ENCODE peak calls at places on chromosomes 13 and 19, in eight cellular contexts. One of them, this sample, is unnamed.

GRCh38 chr19:33806434-33806881 is 9.8 kb downstream of the KCTD15 start:
- DNase-seq in cerebellar nuclear complex: no peak
- DNase-seq in A549: no peak
- DNase-seq in mammary epithelial cell: no peak
- DNase-seq in Peyer's patch: peak
- DNase-seq in HS-27A: no peak
- DNase-seq in CD8-positive, alpha-beta memory T cell: no peak
- DNase-seq in SHP77: no peak
- DNase-seq in this sample: no peak

GRCh38 chr19:15213715-15214381 is 13.1 kb upstream of the NOTCH3 start:
- DNase-seq in CD8-positive, alpha-beta memory T cell: no peak
- DNase-seq in mammary epithelial cell: no peak
- DNase-seq in A549: no peak
- DNase-seq in HS-27A: no peak
- DNase-seq in Peyer's patch: no peak
- DNase-seq in SHP77: no peak
- DNase-seq in cerebellar nuclear complex: no peak
- DNase-seq in this sample: peak

GRCh38 chr13:92414851-92415250 is 811.8 kb upstream of the GPC6 start:
- DNase-seq in HS-27A: no peak
- DNase-seq in CD8-positive, alpha-beta memory T cell: no peak
- DNase-seq in cerebellar nuclear complex: no peak
- DNase-seq in SHP77: no peak
- DNase-seq in A549: no peak
- DNase-seq in mammary epithelial cell: no peak
- DNase-seq in Peyer's patch: no peak
- DNase-seq in this sample: no peak

GRCh38 chr13:102680842-102681725 is 13.8 kb downstream of the METTL21C start:
- DNase-seq in mammary epithelial cell: no peak
- DNase-seq in cerebellar nuclear complex: no peak
- DNase-seq in SHP77: no peak
- DNase-seq in CD8-positive, alpha-beta memory T cell: peak
- DNase-seq in A549: no peak
- DNase-seq in HS-27A: no peak
- DNase-seq in Peyer's patch: no peak
- DNase-seq in this sample: no peak

GRCh38 chr13:76696370-76696769 is 189.8 kb downstream of the KCTD12 start:
- DNase-seq in CD8-positive, alpha-beta memory T cell: no peak
- DNase-seq in A549: peak
- DNase-seq in HS-27A: no peak
- DNase-seq in mammary epithelial cell: no peak
- DNase-seq in Peyer's patch: no peak
- DNase-seq in cerebellar nuclear complex: no peak
- DNase-seq in SHP77: no peak
- DNase-seq in this sample: no peak

GRCh38 chr19:1811942-1812425 is at the start of gene ATP8B3:
- DNase-seq in CD8-positive, alpha-beta memory T cell: no peak
- DNase-seq in cerebellar nuclear complex: no peak
- DNase-seq in mammary epithelial cell: no peak
- DNase-seq in SHP77: no peak
- DNase-seq in A549: no peak
- DNase-seq in Peyer's patch: peak
- DNase-seq in HS-27A: no peak
- DNase-seq in this sample: peak

GRCh38 chr13:25171517-25172302 is at the start of gene AMER2:
- DNase-seq in HS-27A: no peak
- DNase-seq in Peyer's patch: no peak
- DNase-seq in A549: no peak
- DNase-seq in mammary epithelial cell: no peak
- DNase-seq in cerebellar nuclear complex: peak
- DNase-seq in CD8-positive, alpha-beta memory T cell: no peak
- DNase-seq in SHP77: no peak
- DNase-seq in this sample: no peak

GRCh38 chr19:1171755-1172352 is 2.2 kb downstream of the SBNO2 start:
- DNase-seq in HS-27A: no peak
- DNase-seq in CD8-positive, alpha-beta memory T cell: no peak
- DNase-seq in SHP77: no peak
- DNase-seq in cerebellar nuclear complex: no peak
- DNase-seq in mammary epithelial cell: peak
- DNase-seq in Peyer's patch: no peak
- DNase-seq in A549: no peak
- DNase-seq in this sample: peak

GRCh38 chr13:47679391-47679790 is 321.7 kb downstream of the SUCLA2 start:
- DNase-seq in HS-27A: no peak
- DNase-seq in SHP77: no peak
- DNase-seq in cerebellar nuclear complex: no peak
- DNase-seq in mammary epithelial cell: peak
- DNase-seq in CD8-positive, alpha-beta memory T cell: no peak
- DNase-seq in A549: no peak
- DNase-seq in Peyer's patch: no peak
- DNase-seq in this sample: no peak

GRCh38 chr13:97182065-97182890 is 39.9 kb upstream of the MBNL2 start:
- DNase-seq in SHP77: peak
- DNase-seq in Peyer's patch: no peak
- DNase-seq in CD8-positive, alpha-beta memory T cell: no peak
- DNase-seq in HS-27A: no peak
- DNase-seq in cerebellar nuclear complex: no peak
- DNase-seq in mammary epithelial cell: no peak
- DNase-seq in A549: no peak
- DNase-seq in this sample: no peak

GRCh38 chr19:2199215-2199614 is 35.5 kb downstream of the DOT1L start:
- DNase-seq in mammary epithelial cell: no peak
- DNase-seq in HS-27A: no peak
- DNase-seq in Peyer's patch: no peak
- DNase-seq in CD8-positive, alpha-beta memory T cell: no peak
- DNase-seq in A549: peak
- DNase-seq in SHP77: no peak
- DNase-seq in cerebellar nuclear complex: no peak
- DNase-seq in this sample: no peak

GRCh38 chr19:45117167-45117594 is 24.2 kb downstream of the PPP1R37 start:
- DNase-seq in SHP77: peak
- DNase-seq in HS-27A: no peak
- DNase-seq in Peyer's patch: peak
- DNase-seq in mammary epithelial cell: no peak
- DNase-seq in CD8-positive, alpha-beta memory T cell: no peak
- DNase-seq in A549: no peak
- DNase-seq in cerebellar nuclear complex: no peak
- DNase-seq in this sample: no peak

GRCh38 chr19:47776568-47776967 is 1.9 kb upstream of the SELENOW start:
- DNase-seq in mammary epithelial cell: peak
- DNase-seq in CD8-positive, alpha-beta memory T cell: no peak
- DNase-seq in cerebellar nuclear complex: no peak
- DNase-seq in SHP77: peak
- DNase-seq in HS-27A: no peak
- DNase-seq in A549: peak
- DNase-seq in Peyer's patch: no peak
- DNase-seq in this sample: no peak

GRCh38 chr13:75217949-75218348 is 264.0 kb downstream of the TBC1D4 start:
- DNase-seq in A549: no peak
- DNase-seq in mammary epithelial cell: peak
- DNase-seq in cerebellar nuclear complex: no peak
- DNase-seq in CD8-positive, alpha-beta memory T cell: no peak
- DNase-seq in SHP77: no peak
- DNase-seq in HS-27A: no peak
- DNase-seq in Peyer's patch: no peak
- DNase-seq in this sample: no peak

GRCh38 chr19:1079566-1080111 is 12.7 kb downstream of the ARHGAP45 start:
- DNase-seq in SHP77: no peak
- DNase-seq in HS-27A: no peak
- DNase-seq in A549: no peak
- DNase-seq in CD8-positive, alpha-beta memory T cell: peak
- DNase-seq in cerebellar nuclear complex: no peak
- DNase-seq in Peyer's patch: peak
- DNase-seq in mammary epithelial cell: no peak
- DNase-seq in this sample: no peak

GRCh38 chr19:51690359-51691121 is 2.6 kb upstream of the SPACA6 start:
- DNase-seq in mammary epithelial cell: peak
- DNase-seq in CD8-positive, alpha-beta memory T cell: peak
- DNase-seq in A549: peak
- DNase-seq in SHP77: peak
- DNase-seq in HS-27A: peak
- DNase-seq in Peyer's patch: peak
- DNase-seq in cerebellar nuclear complex: no peak
- DNase-seq in this sample: peak

GRCh38 chr13:97883356-97883755 is 70.1 kb upstream of the IPO5 start:
- DNase-seq in cerebellar nuclear complex: no peak
- DNase-seq in CD8-positive, alpha-beta memory T cell: no peak
- DNase-seq in SHP77: no peak
- DNase-seq in mammary epithelial cell: no peak
- DNase-seq in HS-27A: no peak
- DNase-seq in Peyer's patch: no peak
- DNase-seq in A549: no peak
- DNase-seq in this sample: no peak

GRCh38 chr19:38801359-38802095 is 11.2 kb downstream of the LGALS4 start:
- DNase-seq in A549: no peak
- DNase-seq in SHP77: no peak
- DNase-seq in HS-27A: no peak
- DNase-seq in cerebellar nuclear complex: no peak
- DNase-seq in mammary epithelial cell: no peak
- DNase-seq in Peyer's patch: no peak
- DNase-seq in CD8-positive, alpha-beta memory T cell: no peak
- DNase-seq in this sample: no peak

GRCh38 chr19:48745208-48745995 is 1.3 kb downstream of the IZUMO1 start:
- DNase-seq in cerebellar nuclear complex: peak
- DNase-seq in HS-27A: peak
- DNase-seq in SHP77: peak
- DNase-seq in CD8-positive, alpha-beta memory T cell: peak
- DNase-seq in A549: peak
- DNase-seq in mammary epithelial cell: peak
- DNase-seq in Peyer's patch: peak
- DNase-seq in this sample: peak

GRCh38 chr13:110409581-110409992 is 102.5 kb downstream of the COL4A2 start:
- DNase-seq in Peyer's patch: no peak
- DNase-seq in SHP77: no peak
- DNase-seq in HS-27A: no peak
- DNase-seq in cerebellar nuclear complex: no peak
- DNase-seq in A549: no peak
- DNase-seq in CD8-positive, alpha-beta memory T cell: no peak
- DNase-seq in mammary epithelial cell: peak
- DNase-seq in this sample: no peak

GRCh38 chr13:48448963-48449614 is 36.2 kb upstream of the LPAR6 start:
- DNase-seq in CD8-positive, alpha-beta memory T cell: no peak
- DNase-seq in mammary epithelial cell: peak
- DNase-seq in A549: no peak
- DNase-seq in Peyer's patch: no peak
- DNase-seq in HS-27A: no peak
- DNase-seq in cerebellar nuclear complex: no peak
- DNase-seq in SHP77: no peak
- DNase-seq in this sample: no peak

GRCh38 chr13:80168089-80168850 is 172.7 kb downstream of the SPRY2 start:
- DNase-seq in CD8-positive, alpha-beta memory T cell: no peak
- DNase-seq in A549: no peak
- DNase-seq in Peyer's patch: no peak
- DNase-seq in SHP77: no peak
- DNase-seq in cerebellar nuclear complex: no peak
- DNase-seq in mammary epithelial cell: peak
- DNase-seq in HS-27A: no peak
- DNase-seq in this sample: no peak

GRCh38 chr13:41054919-41055619 is 6.2 kb upstream of the WBP4 start:
- DNase-seq in Peyer's patch: no peak
- DNase-seq in SHP77: no peak
- DNase-seq in A549: peak
- DNase-seq in CD8-positive, alpha-beta memory T cell: no peak
- DNase-seq in HS-27A: no peak
- DNase-seq in mammary epithelial cell: no peak
- DNase-seq in cerebellar nuclear complex: no peak
- DNase-seq in this sample: no peak